ENCODE peak calls at places on chromosomes 11 and 22, in four cellular contexts. N is lower leg skin, I is cardiac fibroblast, P is AG09319. C is an unnamed sample.

GRCh38 chr11:120102050-120102861 is 35.7 kb downstream of the TRIM29 start:
- DNase-seq in P (no peak), I (no peak), N (no peak), C (no peak)

GRCh38 chr11:112212710-112213109 is 13.5 kb upstream of the PTS start:
- DNase-seq in P (no peak), N (no peak), I (peak; percentile 45), C (no peak)

GRCh38 chr22:17924735-17925727 is 99.3 kb downstream of the MICAL3 start:
- DNase-seq in N (no peak), I (peak; percentile 52), P (peak; percentile 12), C (no peak)

GRCh38 chr11:35122308-35122707 is 16.7 kb upstream of the CD44 start:
- DNase-seq in P (no peak), I (no peak), N (no peak), C (no peak)

GRCh38 chr11:62552465-62552782 is 5.8 kb upstream of the AHNAK start:
- DNase-seq in N (no peak), P (no peak), I (peak; percentile 60), C (no peak)

GRCh38 chr11:59263225-59263894 is 50.6 kb upstream of the MPEG1 start:
- DNase-seq in P (no peak), I (no peak), N (no peak), C (no peak)

GRCh38 chr22:44384563-44384940 is 71.8 kb upstream of the SHISAL1 start:
- DNase-seq in P (no peak), N (no peak), I (no peak), C (peak; percentile 70)

GRCh38 chr22:43755452-43755851 is 56.7 kb downstream of the EFCAB6 start:
- DNase-seq in N (no peak), P (no peak), I (no peak), C (no peak)

GRCh38 chr22:31898911-31899310 is 45.4 kb upstream of the YWHAH start:
- DNase-seq in P (no peak), I (no peak), N (no peak), C (no peak)

GRCh38 chr22:33513388-33514336 is 406.6 kb downstream of the LARGE1 start:
- DNase-seq in P (peak; percentile 2), N (no peak), I (peak; percentile 38), C (no peak)

GRCh38 chr11:70014291-70014690 is 63.8 kb upstream of the ANO1 start:
- DNase-seq in P (no peak), N (no peak), I (no peak), C (no peak)

GRCh38 chr11:32478277-32478731 is 43.0 kb upstream of the WT1 start:
- DNase-seq in N (no peak), P (no peak), I (peak; percentile 91), C (no peak)

DNA sequence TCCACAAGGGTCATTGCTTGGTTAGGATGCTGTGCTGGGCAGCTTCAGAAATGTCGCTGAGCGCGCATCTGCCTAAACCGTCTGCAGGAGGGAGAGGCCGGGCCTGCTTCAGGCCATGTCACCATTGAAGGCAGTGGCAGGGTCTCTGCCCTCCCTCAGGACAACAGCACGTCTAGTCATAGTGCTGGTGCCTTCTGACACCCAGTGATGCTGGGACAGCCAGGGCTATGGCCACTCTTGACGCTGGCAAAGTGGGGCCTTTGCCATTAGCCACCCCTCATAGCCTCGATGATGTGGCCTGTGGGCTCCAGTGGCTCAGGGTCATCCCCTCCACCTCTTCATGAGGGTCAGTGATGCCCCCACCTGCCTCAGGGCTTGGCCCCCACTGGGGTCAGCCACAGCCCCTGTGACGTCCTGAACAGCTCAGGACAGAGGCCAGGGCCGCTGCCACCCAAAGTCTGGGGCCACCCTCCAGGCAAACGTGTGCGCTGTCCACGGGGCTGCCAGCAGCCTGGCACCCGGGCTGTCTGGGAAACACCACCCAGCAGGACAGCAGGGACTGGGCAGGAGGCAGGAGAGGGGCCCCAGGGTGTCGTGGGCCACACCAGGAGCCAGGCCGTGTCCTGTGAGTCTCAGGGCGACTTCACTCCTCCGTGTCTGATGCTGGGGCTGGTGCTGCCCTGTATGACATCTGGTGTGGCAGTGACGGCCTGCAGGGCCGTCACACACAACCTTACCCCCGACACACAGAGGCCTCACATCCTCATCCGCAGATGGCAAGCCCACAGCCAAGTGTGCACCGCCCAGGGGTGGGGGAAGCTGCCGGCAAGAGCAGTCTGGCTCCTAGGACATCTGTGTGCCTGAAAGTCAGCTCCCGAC is 42.5 kb downstream of the CERK start:
- DNase-seq in P (no peak), I (no peak), N (no peak), C (peak; percentile 89)
- TF ChIP-seq CTCF in P (no peak), I (no peak), N (no peak), C (no peak)

GRCh38 chr11:101049123-101049522 is 80.5 kb downstream of the PGR start:
- DNase-seq in I (no peak), N (no peak), P (no peak), C (no peak)
- TF ChIP-seq CTCF in I (no peak), N (no peak), P (no peak), C (no peak)

GRCh38 chr11:86068951-86069407 is at the start of gene PICALM:
- DNase-seq in N (peak; percentile 100), P (peak; percentile 98), I (peak; percentile 100), C (peak; percentile 99)
- TF ChIP-seq CTCF in N (no peak), P (no peak), I (no peak), C (no peak)

DNA sequence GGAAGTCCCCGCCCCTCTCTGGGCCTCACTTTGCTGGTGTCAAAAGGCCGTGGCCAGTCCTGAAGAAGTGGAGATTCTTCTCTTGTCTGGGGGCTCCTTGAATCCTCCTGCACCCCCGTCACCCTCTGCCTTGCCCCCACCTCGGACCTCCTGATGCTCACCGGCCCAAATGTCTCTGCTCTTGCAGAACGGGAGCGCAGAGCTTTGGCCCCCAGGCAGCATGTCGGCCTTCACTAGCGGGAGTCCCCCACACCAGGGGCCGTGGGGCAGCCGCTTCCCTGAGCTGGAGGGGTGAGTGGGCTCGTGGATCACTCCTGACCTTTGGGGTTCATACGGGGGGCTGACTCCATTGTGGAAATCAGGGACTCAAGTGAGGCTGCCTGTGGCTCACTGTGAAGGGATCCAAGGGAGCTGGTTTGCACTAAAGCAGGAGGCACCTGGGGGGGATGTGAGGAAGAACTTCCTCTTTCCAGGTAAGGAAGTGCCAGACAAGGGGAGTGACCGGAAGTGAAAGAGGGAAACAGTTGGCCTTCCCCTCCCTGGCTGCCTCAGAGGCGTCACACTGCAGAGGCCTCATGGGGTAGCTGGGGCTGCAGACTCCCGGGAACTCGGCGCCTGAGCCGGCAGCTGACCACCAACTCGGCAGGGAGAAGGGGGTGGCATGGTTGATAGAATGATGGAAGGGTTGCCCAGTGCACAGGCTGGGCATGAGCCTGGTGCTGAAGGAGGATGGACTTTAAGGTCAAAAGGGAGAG is 23.1 kb downstream of the CSF2RB start:
- DNase-seq in P (no peak), I (no peak), N (peak; percentile 83), C (no peak)
- TF ChIP-seq CTCF in P (no peak), I (no peak), N (no peak), C (no peak)

GRCh38 chr22:38981005-38981658 is 1.0 kb upstream of the APOBEC3B start:
- DNase-seq in N (no peak), P (no peak), I (peak; percentile 41), C (peak; percentile 49)
- TF ChIP-seq CTCF in N (no peak), P (peak; percentile 25), I (no peak), C (peak; percentile 67)

GRCh38 chr11:11876458-11876857 is 34.7 kb downstream of the USP47 start:
- DNase-seq in I (no peak), P (no peak), N (no peak), C (no peak)
- TF ChIP-seq CTCF in I (peak; percentile 14), P (no peak), N (no peak), C (peak; percentile 49)

GRCh38 chr11:124745835-124746620 is 6.0 kb downstream of the VSIG2 start:
- DNase-seq in N (no peak), I (no peak), P (no peak), C (no peak)
- TF ChIP-seq CTCF in N (no peak), I (no peak), P (peak; percentile 14), C (peak; percentile 42)

GRCh38 chr11:60944504-60945294 is 7.3 kb downstream of the SLC15A3 start:
- DNase-seq in P (no peak), I (no peak), N (no peak), C (no peak)
- TF ChIP-seq CTCF in P (peak; percentile 2), I (peak; percentile 34), N (no peak), C (peak; percentile 54)

C was measured in chondrocyte.